ENCODE peak calls at places on chromosomes 12 and 14, in ten cellular contexts. S is neural progenitor cell; E is esophagus squamous epithelium; A is coronary artery; W is GM23338; Q is naive thymus-derived CD4-positive, alpha-beta T cell; N is OCI-LY7; J is uterus; D is GM12878; C is SJCRH30. B is an unnamed sample.

GRCh38 chr12:62434504-62435336 is 31.9 kb upstream of the MON2 start:
- DNase-seq in W (no peak), D (no peak), A (no peak), C (no peak), E (no peak), J (no peak), Q (peak; percentile 7), S (no peak), N (no peak), B (no peak)

GRCh38 chr12:84911331-84912190 is 1.0 kb downstream of the SLC6A15 start:
- DNase-seq in E (no peak), C (peak; percentile 82), D (no peak), N (no peak), A (no peak), S (peak; percentile 93), J (peak; percentile 37), W (peak; percentile 98), Q (no peak), B (peak; percentile 23)

GRCh38 chr12:12628013-12628412 is 16.3 kb downstream of the CREBL2 start:
- DNase-seq in Q (no peak), N (no peak), E (no peak), D (no peak), C (peak; percentile 43), J (no peak), A (no peak), W (no peak), S (no peak), B (no peak)

GRCh38 chr12:62882696-62883095 is 52.3 kb downstream of the PPM1H start:
- DNase-seq in W (no peak), J (no peak), D (no peak), S (no peak), A (no peak), E (no peak), N (peak; percentile 62), C (peak; percentile 20), Q (no peak), B (no peak)

GRCh38 chr12:78060186-78060585 is 229.5 kb downstream of the NAV3 start:
- DNase-seq in A (no peak), Q (no peak), E (no peak), W (no peak), N (no peak), D (no peak), J (no peak), C (no peak), S (no peak), B (no peak)

GRCh38 chr14:22232486-22232885 is 356.5 kb downstream of the DAD1 start:
- DNase-seq in D (no peak), S (no peak), N (no peak), E (no peak), Q (no peak), J (no peak), A (no peak), C (no peak), W (peak; percentile 65), B (no peak)

GRCh38 chr12:73308747-73309146 is 1036.6 kb downstream of the TRHDE start:
- DNase-seq in W (no peak), D (no peak), Q (no peak), N (no peak), J (no peak), A (no peak), S (no peak), C (no peak), E (no peak), B (no peak)

GRCh38 chr12:131011165-131012079 is 57.7 kb downstream of the ADGRD1 start:
- DNase-seq in E (no peak), J (peak; percentile 69), A (no peak), C (no peak), W (no peak), D (no peak), S (no peak), Q (no peak), N (no peak), B (no peak)

GRCh38 chr14:71355324-71356201 is 448.3 kb downstream of the PCNX1 start:
- DNase-seq in W (peak; percentile 26), D (no peak), J (peak; percentile 26), C (no peak), Q (no peak), E (no peak), A (no peak), S (no peak), N (no peak), B (no peak)

GRCh38 chr14:101587403-101587998 is 26.2 kb downstream of the DIO3 start:
- DNase-seq in C (no peak), S (peak; percentile 85), W (no peak), N (no peak), E (no peak), A (peak; percentile 29), Q (no peak), D (no peak), J (no peak), B (no peak)

GRCh38 chr14:103380719-103381377 is 4.4 kb upstream of the MARK3 start:
- DNase-seq in N (no peak), A (no peak), C (no peak), Q (no peak), J (no peak), S (no peak), W (no peak), D (no peak), E (no peak), B (no peak)

GRCh38 chr12:49867580-49868341 is 24.9 kb upstream of the BCDIN3D start:
- DNase-seq in D (no peak), C (peak; percentile 74), J (no peak), Q (no peak), S (no peak), W (no peak), N (no peak), A (peak; percentile 69), E (no peak), B (no peak)

GRCh38 chr12:120999191-121000120 is 16.8 kb downstream of the C12orf43 start:
- DNase-seq in C (peak; percentile 27), J (no peak), Q (no peak), S (peak; percentile 10), E (no peak), W (peak; percentile 89), D (no peak), A (no peak), N (no peak), B (no peak)

GRCh38 chr14:102508774-102509743 is 517 bp downstream of the ANKRD9 start:
- DNase-seq in C (no peak), J (peak; percentile 67), S (no peak), D (no peak), E (no peak), A (no peak), W (peak; percentile 42), Q (peak; percentile 33), N (no peak), B (peak; percentile 79)

GRCh38 chr14:105066285-105067071 is 1.2 kb upstream of the GPR132 start:
- DNase-seq in E (no peak), C (peak; percentile 50), S (no peak), N (no peak), W (no peak), D (no peak), J (no peak), A (no peak), Q (no peak), B (peak; percentile 28)

GRCh38 chr12:47855502-47855901 is 35.8 kb upstream of the HDAC7 start:
- DNase-seq in C (no peak), W (peak; percentile 35), J (no peak), A (no peak), Q (no peak), E (no peak), S (no peak), D (no peak), N (no peak), B (no peak)

GRCh38 chr12:52980773-52981423 is 25.4 kb upstream of the EIF4B start:
- DNase-seq in J (peak; percentile 82), S (peak; percentile 96), Q (peak; percentile 53), D (peak; percentile 51), N (peak; percentile 88), W (peak; percentile 99), C (peak; percentile 84), E (peak; percentile 22), A (peak; percentile 89), B (peak; percentile 92)

GRCh38 chr14:30472001-30472400 is 87.0 kb upstream of the G2E3 start:
- DNase-seq in J (no peak), Q (no peak), N (no peak), A (no peak), S (no peak), W (no peak), C (no peak), E (no peak), D (no peak), B (no peak)

GRCh38 chr12:84056-84455 is 17.5 kb downstream of the IQSEC3 start:
- DNase-seq in E (no peak), J (no peak), W (no peak), Q (no peak), D (no peak), C (no peak), A (peak; percentile 52), N (no peak), S (no peak), B (no peak)
- H3K27ac ChIP-seq in E (no peak overlapping the region), J (no peak overlapping the region), W (no peak overlapping the region), Q (no peak overlapping the region), D (no peak overlapping the region), C (no peak overlapping the region), A (no peak overlapping the region), N (no peak overlapping the region), S (no peak overlapping the region), B (no peak overlapping the region)

GRCh38 chr12:79933043-79933442 is 1.9 kb downstream of the PPP1R12A start:
- DNase-seq in A (no peak), W (no peak), D (no peak), C (no peak), S (no peak), Q (no peak), N (no peak), J (no peak), E (no peak), B (no peak)
- H3K27ac ChIP-seq in A (peak overlapping the region; percentile 99), W (no peak overlapping the region), D (peak overlapping the region; percentile 96), C (peak overlapping the region; percentile 95), S (no peak overlapping the region), Q (peak overlapping the region; percentile 85), N (no peak overlapping the region), J (peak overlapping the region; percentile 97), E (peak overlapping the region; percentile 96), B (no peak overlapping the region)

GRCh38 chr14:94970937-94971730 is 186.2 kb downstream of the DICER1 start:
- DNase-seq in C (no peak), Q (no peak), N (no peak), D (no peak), W (no peak), J (peak; percentile 23), S (no peak), E (no peak), A (no peak), B (no peak)
- H3K27ac ChIP-seq in C (no peak overlapping the region), Q (no peak overlapping the region), N (no peak overlapping the region), D (no peak overlapping the region), W (no peak overlapping the region), J (peak overlapping the region; percentile 52), S (no peak overlapping the region), E (no peak overlapping the region), A (peak overlapping the region; percentile 77), B (no peak overlapping the region)

DNA sequence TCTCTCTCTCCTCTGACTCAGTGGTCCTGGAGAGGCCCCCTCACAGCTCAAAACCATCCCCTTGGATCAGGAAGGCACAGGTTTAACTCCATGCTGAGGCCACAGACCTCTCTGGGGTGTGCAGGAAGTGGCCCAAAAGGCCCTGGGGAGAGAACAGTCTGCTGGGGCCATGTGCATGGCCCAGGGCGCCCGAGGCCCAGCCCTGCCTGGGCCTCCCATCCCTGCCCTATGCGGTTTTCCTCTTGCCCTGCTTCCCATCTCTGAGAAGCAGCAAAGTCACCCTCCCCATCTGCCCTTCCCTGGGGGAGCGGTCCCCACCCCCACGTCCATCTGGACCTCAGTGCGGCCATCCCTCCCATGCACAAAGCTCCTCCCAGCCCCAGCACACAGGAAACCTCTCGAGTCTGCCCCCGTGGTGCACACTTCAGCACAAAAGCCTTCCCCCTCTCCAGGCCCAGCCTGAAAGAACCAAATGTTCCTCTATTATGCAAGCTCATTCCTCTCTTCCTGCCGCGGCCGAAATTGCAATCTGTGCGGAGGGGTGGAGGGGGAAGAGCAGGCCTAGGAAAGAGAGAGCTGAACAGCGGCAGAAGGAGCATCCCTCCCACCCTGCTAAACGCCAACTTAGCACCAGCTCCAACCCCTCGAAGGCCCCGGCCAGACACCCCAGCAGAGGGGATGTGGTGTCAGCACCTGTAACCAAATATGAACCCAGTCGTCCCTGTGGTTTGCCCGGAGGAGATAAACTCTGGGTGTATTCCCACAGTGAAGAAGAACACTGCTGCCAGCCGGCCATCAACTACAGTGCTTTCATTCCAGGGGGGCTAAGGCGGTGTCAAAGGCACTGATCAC is 108.5 kb downstream of the SCARB1 start:
- DNase-seq in A (peak; percentile 91), W (peak; percentile 74), J (peak; percentile 88), E (no peak), D (no peak), C (peak; percentile 70), S (peak; percentile 71), Q (no peak), N (no peak), B (peak; percentile 86)
- H3K27ac ChIP-seq in A (peak overlapping the region; percentile 93), W (no peak overlapping the region), J (peak overlapping the region; percentile 90), E (peak overlapping the region; percentile 67), D (no peak overlapping the region), C (peak overlapping the region; percentile 27), S (peak overlapping the region; percentile 23), Q (no peak overlapping the region), N (no peak overlapping the region), B (peak overlapping the region; percentile 54)